ENCODE peak calls at places on chromosomes 11 and 22, in four cellular contexts. H is stimulated activated CD8-positive, alpha-beta memory T cell treated with anti-CD3 and anti-CD28 coated beads, Interleukin-15, amount 100 ng/mL, for 48 hours; A is NCI-H1694 treated with DMSO at 0.1 percent for 48 hours; R is activated CD8-positive, alpha-beta memory T cell treated with anti-CD3 and anti-CD28 coated beads for 24 hours. J is an unnamed sample.

GRCh38 chr11:21132146-21132720 is 462.8 kb downstream of the NELL1 start:
- DNase-seq in A (no peak), R (no peak), H (no peak), J (no peak)

GRCh38 chr11:23789938-23790371 is 706.9 kb upstream of the LUZP2 start:
- DNase-seq in A (no peak), H (no peak), R (no peak), J (no peak)

GRCh38 chr11:123434911-123435310 is 4.8 kb downstream of the GRAMD1B start:
- DNase-seq in H (no peak), R (no peak), A (no peak), J (no peak)

GRCh38 chr11:121665211-121665838 is 212.6 kb upstream of the SORL1-AS1 start:
- DNase-seq in H (no peak), R (no peak), A (no peak), J (no peak)

GRCh38 chr22:24498826-24499225 is 3.7 kb downstream of the UPB1 start:
- DNase-seq in R (no peak), H (no peak), A (no peak), J (no peak)

GRCh38 chr11:75986966-75987365 is 172.0 kb downstream of the UVRAG start:
- DNase-seq in H (no peak), R (no peak), A (no peak), J (no peak)

GRCh38 chr11:124961972-124962609 is 8.1 kb downstream of the CCDC15 start:
- DNase-seq in R (no peak), H (no peak), A (peak), J (peak)

GRCh38 chr11:64796757-64797541 is 6.1 kb downstream of the MAP4K2 start:
- DNase-seq in H (no peak), A (no peak), R (no peak), J (no peak)

GRCh38 chr11:65553301-65554001 is 4.7 kb downstream of the LTBP3 start:
- DNase-seq in R (peak), H (no peak), A (no peak), J (peak)

GRCh38 chr11:19698493-19699292 is 13.9 kb upstream of the NAV2 start:
- DNase-seq in A (no peak), R (no peak), H (no peak), J (no peak)

GRCh38 chr11:102836290-102836875 is 7.0 kb downstream of the MMP3 start:
- DNase-seq in R (no peak), H (no peak), A (no peak), J (no peak)

GRCh38 chr11:12184696-12185095 is 74.3 kb downstream of the MICAL2 start:
- DNase-seq in R (no peak), H (no peak), A (no peak), J (no peak)

GRCh38 chr22:24525416-24526037 is 29.4 kb downstream of the GUCD1 start:
- DNase-seq in H (peak), A (peak), R (peak), J (peak)

GRCh38 chr11:121553806-121554205 is 101.0 kb upstream of the SORL1-AS1 start:
- DNase-seq in A (no peak), R (no peak), H (no peak), J (no peak)

GRCh38 chr11:126716456-126717083 is 284.0 kb downstream of the KIRREL3 start:
- DNase-seq in A (no peak), H (peak), R (peak), J (peak)

GRCh38 chr22:31556627-31557203 is 60.4 kb downstream of the SFI1 start:
- DNase-seq in A (peak), R (no peak), H (no peak), J (peak)

GRCh38 chr11:70887428-70887827 is 364.9 kb downstream of the SHANK2 start:
- DNase-seq in R (no peak), H (no peak), A (no peak), J (no peak)

GRCh38 chr11:132037961-132038360 is 667.5 kb downstream of the NTM start:
- DNase-seq in H (no peak), A (no peak), R (no peak), J (no peak)

GRCh38 chr22:25159028-25159427 is 40.6 kb upstream of the CRYBB3 start:
- DNase-seq in A (no peak), H (no peak), R (no peak), J (no peak)

GRCh38 chr22:26461188-26461810 is 22.3 kb downstream of the HPS4 start:
- DNase-seq in A (peak), H (no peak), R (peak), J (no peak)

GRCh38 chr11:120532511-120533196 is 21.1 kb downstream of the GRIK4 start:
- DNase-seq in A (no peak), R (no peak), H (no peak), J (no peak)

GRCh38 chr11:47337229-47337924 is 15.1 kb downstream of the MYBPC3 start:
- DNase-seq in H (no peak), R (no peak), A (no peak), J (no peak)

GRCh38 chr11:58917159-58917765 is 22.0 kb upstream of the GLYATL1 start:
- DNase-seq in A (no peak), R (no peak), H (no peak), J (no peak)

GRCh38 chr11:100557830-100558611 is 129.1 kb upstream of the ARHGAP42 start:
- DNase-seq in A (no peak), H (no peak), R (no peak), J (no peak)

GRCh38 chr11:66607126-66607834 is 9.2 kb upstream of the RBM14 start:
- DNase-seq in R (no peak), H (no peak), A (peak), J (no peak)

J was measured in central memory CD4-positive, alpha-beta T cell.